ENCODE peak calls at places on chromosomes 2 and 18, in four cellular contexts. H is mesendoderm, B is H1, Y is IMR-90. X is an unnamed sample.

GRCh38 chr2:43265006-43265770 is 38.8 kb upstream of the ZFP36L2 start:
- DNase-seq in H (no peak), Y (no peak), B (no peak), X (no peak)

GRCh38 chr2:9406529-9407362 is 16.6 kb downstream of the ITGB1BP1 start:
- DNase-seq in H (no peak), B (no peak), Y (peak; percentile 70), X (no peak)

GRCh38 chr2:120858764-120859525 is 123.3 kb downstream of the GLI2 start:
- DNase-seq in H (peak; percentile 90), Y (no peak), B (no peak), X (peak; percentile 71)

GRCh38 chr2:174004900-174005605 is 39.9 kb upstream of the SP3 start:
- DNase-seq in B (no peak), Y (peak; percentile 86), H (peak; percentile 46), X (no peak)

GRCh38 chr2:19826874-19827273 is 74.9 kb downstream of the TTC32 start:
- DNase-seq in B (no peak), H (no peak), Y (no peak), X (no peak)

GRCh38 chr2:195411219-195411687 is 245.8 kb upstream of the SLC39A10 start:
- DNase-seq in H (no peak), B (no peak), Y (peak; percentile 69), X (no peak)

GRCh38 chr2:107473145-107473544 is 353.5 kb upstream of the RGPD4 start:
- DNase-seq in Y (no peak), H (no peak), B (no peak), X (no peak)

GRCh38 chr2:9165625-9166024 is 41.0 kb upstream of the ASAP2 start:
- DNase-seq in H (no peak), B (no peak), Y (peak; percentile 68), X (no peak)

GRCh38 chr2:71788601-71789240 is 335.4 kb downstream of the DYSF start:
- DNase-seq in H (no peak), B (no peak), Y (no peak), X (no peak)

GRCh38 chr2:106094101-106094860 is 99.8 kb downstream of the UXS1 start:
- DNase-seq in Y (no peak), B (peak; percentile 20), H (no peak), X (no peak)

GRCh38 chr2:45992021-45992745 is 305.0 kb upstream of the EPAS1 start:
- DNase-seq in H (peak; percentile 33), B (peak; percentile 27), Y (peak; percentile 66), X (no peak)

GRCh38 chr2:207265849-207266248 is 100.1 kb upstream of the KLF7 start:
- DNase-seq in Y (no peak), H (no peak), B (no peak), X (no peak)

GRCh38 chr2:182509-183122 is 81.2 kb downstream of the SH3YL1 start:
- DNase-seq in H (peak; percentile 76), Y (no peak), B (no peak), X (no peak)

GRCh38 chr2:157786663-157787363 is 89.3 kb downstream of the ACVR1 start:
- DNase-seq in B (no peak), H (peak; percentile 71), Y (no peak), X (no peak)

GRCh38 chr2:133044556-133044955 is 374.6 kb upstream of the LYPD1 start:
- DNase-seq in H (no peak), B (no peak), Y (no peak), X (no peak)

GRCh38 chr2:23256643-23257042 is 128.3 kb upstream of the KLHL29 start:
- DNase-seq in B (no peak), H (no peak), Y (no peak), X (no peak)

GRCh38 chr18:63346031-63346430 is 21.0 kb downstream of the KDSR start:
- DNase-seq in B (no peak), Y (no peak), H (no peak), X (no peak)

GRCh38 chr2:20254731-20255130 is 29.8 kb upstream of the SDC1 start:
- DNase-seq in B (no peak), H (no peak), Y (no peak), X (no peak)

GRCh38 chr2:219739866-219740440 is 112.5 kb downstream of the SLC4A3 start:
- DNase-seq in Y (no peak), B (no peak), H (no peak), X (no peak)

GRCh38 chr2:167733750-167734149 is 513.6 kb downstream of the STK39 start:
- DNase-seq in Y (peak; percentile 11), H (peak; percentile 19), B (no peak), X (no peak)

GRCh38 chr2:190482441-190482840 is 52.1 kb downstream of the NEMP2 start:
- DNase-seq in B (no peak), Y (peak; percentile 34), H (no peak), X (no peak)

GRCh38 chr2:120175000-120175581 is 48.1 kb downstream of the TMEM185B start:
- DNase-seq in H (peak; percentile 68), Y (peak; percentile 79), B (no peak), X (no peak)

GRCh38 chr2:63029058-63029457 is 21.6 kb upstream of the OTX1 start:
- DNase-seq in H (no peak), B (no peak), Y (peak; percentile 73), X (no peak)

GRCh38 chr2:148546270-148546669 is 98.3 kb upstream of the EPC2 start:
- DNase-seq in H (no peak), Y (no peak), B (no peak), X (no peak)

GRCh38 chr18:78801011-78801410 is 178.6 kb upstream of the SALL3 start:
- DNase-seq in B (no peak), Y (no peak), H (no peak), X (no peak)

GRCh38 chr2:170554278-170554955 is 160.7 kb upstream of the SP5 start:
- DNase-seq in H (no peak), B (no peak), Y (no peak), X (no peak)

GRCh38 chr18:50866765-50867164 is 12.2 kb upstream of the ME2 start:
- DNase-seq in H (no peak), Y (no peak), B (no peak), X (no peak)

GRCh38 chr2:196454492-196454891 is 185.0 kb upstream of the CCDC150 start:
- DNase-seq in B (no peak), H (no peak), Y (no peak), X (no peak)

GRCh38 chr2:62526531-62527381 is 20.8 kb upstream of the TMEM17 start:
- DNase-seq in Y (no peak), H (peak; percentile 62), B (no peak), X (no peak)

GRCh38 chr2:169039702-169040101 is 8.6 kb upstream of the ABCB11 start:
- DNase-seq in B (no peak), H (no peak), Y (no peak), X (no peak)

GRCh38 chr2:1593371-1594205 is 150.7 kb downstream of the PXDN start:
- DNase-seq in Y (peak; percentile 89), B (no peak), H (peak; percentile 66), X (peak; percentile 45)

GRCh38 chr2:68417931-68418330 is 49.2 kb downstream of the FBXO48 start:
- DNase-seq in Y (no peak), H (no peak), B (no peak), X (no peak)

GRCh38 chr2:68416081-68416675 is 50.9 kb downstream of the FBXO48 start:
- DNase-seq in B (no peak), Y (no peak), H (no peak), X (no peak)

GRCh38 chr2:68420254-68420910 is 46.7 kb downstream of the FBXO48 start:
- DNase-seq in Y (peak; percentile 47), B (no peak), H (peak; percentile 62), X (no peak)

GRCh38 chr2:68418419-68418818 is 48.7 kb downstream of the FBXO48 start:
- DNase-seq in B (no peak), Y (no peak), H (no peak), X (no peak)

DNA sequence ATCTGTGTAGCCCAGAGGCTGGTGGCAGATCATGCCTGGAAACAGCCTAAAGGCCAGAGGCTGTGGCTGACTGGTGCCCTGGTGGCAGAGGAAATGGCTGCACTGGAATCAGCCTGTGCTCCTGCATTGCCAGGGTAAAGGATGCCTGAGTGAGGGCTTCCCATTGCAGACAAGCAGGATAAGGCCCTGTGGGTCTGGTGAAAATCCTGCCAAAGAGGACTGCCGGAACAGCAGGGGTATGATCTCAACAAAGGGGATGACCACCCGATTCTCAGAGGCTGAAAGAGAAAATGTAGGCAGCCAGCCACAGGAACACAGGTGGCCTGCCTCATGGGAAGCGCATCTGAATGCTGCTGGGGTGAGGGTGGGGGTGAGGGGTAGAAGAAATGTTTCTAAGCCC is 48.2 kb downstream of the FBXO48 start:
- DNase-seq in B (no peak), Y (no peak), H (peak; percentile 25), X (peak; percentile 60)
- H2BK15ac ChIP-seq in B (no peak overlapping the region), Y (no peak overlapping the region), H (no peak overlapping the region), X (no peak overlapping the region)

DNA sequence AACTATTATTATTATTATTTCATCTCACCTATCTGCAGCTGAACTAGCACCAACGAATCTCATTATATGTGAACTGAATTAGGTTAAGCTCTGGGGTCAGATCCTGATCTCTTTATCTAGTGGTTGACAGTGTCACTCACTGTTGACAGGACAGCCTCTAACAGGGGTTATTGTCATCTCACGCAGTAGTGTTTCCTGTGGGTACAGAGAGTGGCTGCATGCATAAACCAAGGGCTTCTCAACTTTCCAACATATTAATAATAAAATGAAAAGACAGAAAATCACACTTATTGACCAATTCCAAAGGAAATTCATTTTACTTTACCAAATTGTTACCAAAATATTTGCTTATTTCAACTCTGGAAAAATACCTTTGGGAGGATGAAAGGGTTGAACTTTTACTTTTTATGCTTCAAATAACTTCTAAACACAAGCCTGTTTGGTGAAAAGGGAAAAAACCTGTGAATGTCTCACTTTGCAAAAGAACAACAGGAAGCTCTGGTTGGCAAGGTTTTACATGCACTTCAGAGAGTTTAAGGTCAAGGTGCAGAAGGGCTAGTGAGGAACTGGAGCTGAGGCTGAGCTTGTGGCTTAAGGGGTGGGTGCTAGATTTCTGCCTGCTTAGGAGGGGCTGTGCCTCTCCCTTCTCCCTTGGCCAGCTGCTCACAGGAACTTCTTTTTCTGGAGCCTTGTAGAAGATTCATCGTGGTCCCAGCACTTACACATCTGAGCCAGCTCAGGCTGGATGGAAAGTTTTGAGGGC is 72.6 kb downstream of the CTAGE1 start:
- DNase-seq in B (no peak), H (no peak), Y (no peak), X (no peak)
- H3K4me1 ChIP-seq in B (no peaks in the 10 kb centered on the region), H (peaks cover 9% of the 10 kb centered on the region), Y (peaks cover 24% of the 10 kb centered on the region), X (no peaks in the 10 kb centered on the region)

DNA sequence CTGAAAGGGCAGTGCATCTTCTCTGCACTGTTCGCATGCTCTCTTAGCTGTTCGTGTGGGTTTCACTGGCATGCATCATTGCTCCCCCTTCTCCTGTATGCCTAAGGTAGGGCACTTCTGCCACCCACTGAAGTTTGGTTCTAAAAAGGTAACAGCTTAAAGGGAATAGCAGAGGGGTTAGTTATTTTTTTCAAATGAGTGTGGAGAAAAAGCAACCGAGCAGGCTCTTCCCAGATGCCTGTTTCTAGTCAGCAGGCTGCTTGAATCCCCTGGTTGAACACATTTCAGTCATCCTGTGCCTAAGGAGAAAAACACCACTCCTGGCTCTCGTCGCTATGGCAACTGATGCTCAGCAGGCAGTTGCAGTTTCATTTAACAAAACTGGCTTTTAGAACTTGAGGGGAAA is 69.8 kb upstream of the GALNT3 start:
- DNase-seq in B (no peak), H (peak; percentile 10), Y (no peak), X (no peak)
- H4K5ac ChIP-seq in B (no peak overlapping the region), H (no peak overlapping the region), Y (no peak overlapping the region), X (no peak overlapping the region)

GRCh38 chr2:231513746-231514224 is 16.5 kb downstream of the NMUR1 start:
- DNase-seq in H (no peak), Y (peak; percentile 7), B (no peak), X (no peak)

GRCh38 chr2:231512222-231512621 is 18.0 kb downstream of the NMUR1 start:
- DNase-seq in H (no peak), Y (no peak), B (no peak), X (no peak)

GRCh38 chr2:231515603-231516002 is 14.6 kb downstream of the NMUR1 start:
- DNase-seq in H (no peak), B (no peak), Y (no peak), X (no peak)

GRCh38 chr2:231514951-231515297 is 15.3 kb downstream of the NMUR1 start:
- DNase-seq in B (no peak), Y (no peak), H (no peak), X (no peak)

GRCh38 chr2:231514225-231514950 is 15.9 kb downstream of the NMUR1 start:
- DNase-seq in B (peak; percentile 98), Y (peak; percentile 93), H (peak; percentile 99), X (peak; percentile 99)
- H2BK15ac ChIP-seq in B (peak overlapping the region; percentile 74), Y (peak overlapping the region; percentile 52), H (no peak overlapping the region), X (no peak overlapping the region)

X was measured in H9.